ENCODE peak calls at places on chromosomes 12 and 14, in eight cellular contexts. One of them, this sample, is unnamed.

GRCh38 chr12:42631507-42631906 is 42.0 kb upstream of the PRICKLE1 start:
- DNase-seq in Calu3: no peak
- DNase-seq in GM12865: no peak
- DNase-seq in endothelial cell of umbilical vein: no peak
- DNase-seq in GM10248: no peak
- DNase-seq in upper lobe of right lung: no peak
- DNase-seq in glutamatergic neuron: no peak
- DNase-seq in neural progenitor cell: no peak
- DNase-seq in this sample: no peak

GRCh38 chr14:58823309-58823708 is 185.5 kb downstream of the DACT1 start:
- DNase-seq in endothelial cell of umbilical vein: no peak
- DNase-seq in neural progenitor cell: no peak
- DNase-seq in Calu3: no peak
- DNase-seq in glutamatergic neuron: no peak
- DNase-seq in GM12865: no peak
- DNase-seq in GM10248: no peak
- DNase-seq in upper lobe of right lung: no peak
- DNase-seq in this sample: no peak

GRCh38 chr14:35383569-35384385 is 20.8 kb downstream of the NFKBIA start:
- DNase-seq in glutamatergic neuron: no peak
- DNase-seq in GM10248: no peak
- DNase-seq in neural progenitor cell: no peak
- DNase-seq in upper lobe of right lung: no peak
- DNase-seq in Calu3: no peak
- DNase-seq in GM12865: no peak
- DNase-seq in endothelial cell of umbilical vein: no peak
- DNase-seq in this sample: no peak

GRCh38 chr14:104138098-104138890 is at the start of gene KIF26A:
- DNase-seq in neural progenitor cell: peak; percentile 90
- DNase-seq in endothelial cell of umbilical vein: peak; percentile 57
- DNase-seq in glutamatergic neuron: peak; percentile 66
- DNase-seq in Calu3: no peak
- DNase-seq in upper lobe of right lung: peak; percentile 69
- DNase-seq in GM12865: no peak
- DNase-seq in GM10248: no peak
- DNase-seq in this sample: no peak

GRCh38 chr12:28855761-28856160 is 293.3 kb upstream of the FAR2 start:
- DNase-seq in GM10248: no peak
- DNase-seq in GM12865: no peak
- DNase-seq in endothelial cell of umbilical vein: no peak
- DNase-seq in neural progenitor cell: no peak
- DNase-seq in glutamatergic neuron: no peak
- DNase-seq in Calu3: no peak
- DNase-seq in upper lobe of right lung: no peak
- DNase-seq in this sample: no peak

GRCh38 chr12:87952850-87953249 is 76.4 kb downstream of the C12orf50 start:
- DNase-seq in neural progenitor cell: peak; percentile 46
- DNase-seq in endothelial cell of umbilical vein: no peak
- DNase-seq in glutamatergic neuron: no peak
- DNase-seq in Calu3: no peak
- DNase-seq in GM12865: no peak
- DNase-seq in upper lobe of right lung: no peak
- DNase-seq in GM10248: no peak
- DNase-seq in this sample: no peak

GRCh38 chr14:53885241-53885640 is 71.4 kb downstream of the BMP4 start:
- DNase-seq in neural progenitor cell: no peak
- DNase-seq in glutamatergic neuron: no peak
- DNase-seq in Calu3: no peak
- DNase-seq in upper lobe of right lung: no peak
- DNase-seq in GM10248: no peak
- DNase-seq in GM12865: no peak
- DNase-seq in endothelial cell of umbilical vein: peak; percentile 89
- DNase-seq in this sample: no peak

GRCh38 chr14:68619805-68620574 is 172.9 kb downstream of the ZFP36L1 start:
- DNase-seq in Calu3: no peak
- DNase-seq in GM10248: no peak
- DNase-seq in endothelial cell of umbilical vein: no peak
- DNase-seq in glutamatergic neuron: no peak
- DNase-seq in neural progenitor cell: no peak
- DNase-seq in GM12865: no peak
- DNase-seq in upper lobe of right lung: no peak
- DNase-seq in this sample: peak; percentile 58

GRCh38 chr12:91877022-91877421 is 268.6 kb downstream of the BTG1 start:
- DNase-seq in GM12865: peak; percentile 59
- DNase-seq in upper lobe of right lung: peak; percentile 65
- DNase-seq in neural progenitor cell: peak; percentile 9
- DNase-seq in GM10248: peak; percentile 10
- DNase-seq in endothelial cell of umbilical vein: peak; percentile 87
- DNase-seq in glutamatergic neuron: peak; percentile 19
- DNase-seq in Calu3: peak; percentile 10
- DNase-seq in this sample: no peak

DNA sequence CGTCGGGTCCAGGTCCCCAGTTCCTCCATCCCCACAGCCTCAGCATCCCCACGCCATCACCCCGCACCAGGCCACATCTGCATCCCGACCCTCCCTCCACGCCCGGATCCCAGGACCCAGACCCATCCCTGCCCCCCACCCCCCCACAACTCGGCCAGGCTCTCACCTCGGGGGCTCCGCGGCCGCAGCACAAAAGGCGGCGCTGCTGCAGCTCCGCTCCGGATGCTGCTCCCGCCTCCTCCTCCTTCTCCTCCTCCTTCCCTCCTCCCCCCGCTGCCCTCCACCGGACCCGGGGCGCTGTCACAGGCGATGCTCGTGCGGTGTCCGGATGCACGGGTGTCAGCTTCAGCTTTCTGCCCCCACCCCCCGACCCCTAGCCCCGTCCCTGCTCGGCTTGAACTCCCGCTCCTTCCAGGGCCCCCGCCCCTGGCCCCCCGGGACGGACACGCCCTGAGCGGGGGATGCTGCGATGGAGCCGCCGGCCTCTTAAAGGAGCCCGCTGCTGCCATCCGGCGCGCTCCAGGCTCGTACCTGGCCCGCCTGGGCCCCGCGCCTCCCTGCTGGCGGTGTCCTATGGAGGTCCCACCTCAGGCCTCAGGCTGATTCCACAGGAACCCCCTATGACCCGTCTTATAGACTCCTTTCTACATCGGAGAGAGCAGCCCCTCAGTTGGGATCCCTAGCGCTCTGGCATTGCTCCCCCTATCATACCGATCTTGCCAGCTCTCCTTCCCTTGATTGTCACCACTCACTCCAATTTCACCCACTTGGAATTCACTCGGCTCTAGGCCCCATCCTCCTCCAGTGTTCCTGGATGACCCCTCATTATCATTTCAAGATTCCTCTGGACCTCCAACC is at the start of gene MAP3K12:
- DNase-seq in neural progenitor cell: peak; percentile 89
- DNase-seq in Calu3: peak; percentile 32
- DNase-seq in GM10248: peak; percentile 58
- DNase-seq in upper lobe of right lung: peak; percentile 83
- DNase-seq in GM12865: peak; percentile 68
- DNase-seq in glutamatergic neuron: peak; percentile 86
- DNase-seq in endothelial cell of umbilical vein: peak; percentile 46
- DNase-seq in this sample: peak; percentile 44
- TF ChIP-seq CTCF in neural progenitor cell: no peak
- TF ChIP-seq CTCF in Calu3: no peak
- TF ChIP-seq CTCF in GM10248: peak; percentile 21
- TF ChIP-seq CTCF in upper lobe of right lung: no peak
- TF ChIP-seq CTCF in GM12865: no peak
- TF ChIP-seq CTCF in glutamatergic neuron: no peak
- TF ChIP-seq CTCF in endothelial cell of umbilical vein: no peak
- TF ChIP-seq CTCF in this sample: no peak

DNA sequence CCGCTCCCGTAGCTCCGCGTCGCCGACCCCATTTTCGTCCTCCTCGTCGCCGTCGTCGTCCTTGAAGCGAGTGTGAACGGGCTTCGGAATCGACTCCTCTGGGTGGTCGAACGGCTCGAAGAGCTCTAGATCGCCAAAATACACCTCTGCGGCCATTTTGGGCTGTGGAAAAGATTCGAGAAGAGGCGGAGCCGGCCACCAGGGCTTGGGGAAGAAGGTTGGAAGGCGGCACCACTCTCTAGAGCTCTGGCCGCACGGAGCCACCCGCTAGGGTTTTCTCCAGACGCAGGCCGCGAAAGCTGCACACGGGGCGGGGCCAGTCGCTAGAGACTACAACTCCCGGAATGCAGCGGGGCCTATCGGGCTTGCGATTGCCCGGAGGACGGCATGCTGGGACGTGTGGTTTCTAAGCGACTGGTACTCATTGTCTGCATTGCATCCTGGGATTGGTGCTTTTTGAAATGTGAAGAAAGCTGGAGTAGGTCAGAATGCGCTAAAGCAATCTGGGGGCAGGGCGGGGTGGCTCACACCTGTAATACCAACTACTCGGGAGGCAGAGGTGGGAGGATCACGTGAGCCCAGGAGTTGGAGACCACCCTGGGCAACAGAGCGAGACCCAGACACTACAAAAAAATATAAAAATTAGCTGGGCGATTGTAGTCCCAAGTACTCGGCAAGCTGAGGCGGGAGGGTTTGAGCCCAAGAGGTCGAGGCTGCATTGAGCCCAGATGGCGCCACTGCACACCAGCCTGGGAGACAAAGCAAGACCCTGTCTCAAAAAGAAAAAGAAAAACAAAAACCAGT is at the start of gene ZCCHC8:
- DNase-seq in neural progenitor cell: peak; percentile 100
- DNase-seq in endothelial cell of umbilical vein: peak; percentile 98
- DNase-seq in glutamatergic neuron: peak; percentile 96
- DNase-seq in upper lobe of right lung: peak; percentile 99
- DNase-seq in GM10248: peak; percentile 94
- DNase-seq in GM12865: peak; percentile 99
- DNase-seq in Calu3: peak; percentile 98
- DNase-seq in this sample: peak; percentile 98
- TF ChIP-seq CTCF in neural progenitor cell: peak; percentile 36
- TF ChIP-seq CTCF in endothelial cell of umbilical vein: no peak
- TF ChIP-seq CTCF in glutamatergic neuron: no peak
- TF ChIP-seq CTCF in upper lobe of right lung: no peak
- TF ChIP-seq CTCF in GM10248: peak; percentile 30
- TF ChIP-seq CTCF in GM12865: no peak
- TF ChIP-seq CTCF in Calu3: no peak
- TF ChIP-seq CTCF in this sample: peak; percentile 23

GRCh38 chr12:2678416-2678815 is 116.4 kb upstream of the FKBP4 start:
- DNase-seq in glutamatergic neuron: no peak
- DNase-seq in endothelial cell of umbilical vein: no peak
- DNase-seq in Calu3: no peak
- DNase-seq in GM12865: no peak
- DNase-seq in neural progenitor cell: no peak
- DNase-seq in GM10248: no peak
- DNase-seq in upper lobe of right lung: no peak
- DNase-seq in this sample: no peak

GRCh38 chr12:2675776-2676175 is 119.0 kb upstream of the FKBP4 start:
- DNase-seq in endothelial cell of umbilical vein: no peak
- DNase-seq in neural progenitor cell: no peak
- DNase-seq in Calu3: no peak
- DNase-seq in upper lobe of right lung: no peak
- DNase-seq in glutamatergic neuron: no peak
- DNase-seq in GM12865: no peak
- DNase-seq in GM10248: no peak
- DNase-seq in this sample: no peak

GRCh38 chr12:2677142-2677880 is 117.5 kb upstream of the FKBP4 start:
- DNase-seq in glutamatergic neuron: no peak
- DNase-seq in GM10248: no peak
- DNase-seq in GM12865: no peak
- DNase-seq in neural progenitor cell: no peak
- DNase-seq in Calu3: no peak
- DNase-seq in upper lobe of right lung: no peak
- DNase-seq in endothelial cell of umbilical vein: no peak
- DNase-seq in this sample: no peak

GRCh38 chr12:2672863-2673262 is 121.9 kb upstream of the FKBP4 start:
- DNase-seq in neural progenitor cell: no peak
- DNase-seq in GM10248: no peak
- DNase-seq in GM12865: no peak
- DNase-seq in endothelial cell of umbilical vein: no peak
- DNase-seq in upper lobe of right lung: no peak
- DNase-seq in Calu3: no peak
- DNase-seq in glutamatergic neuron: no peak
- DNase-seq in this sample: no peak

DNA sequence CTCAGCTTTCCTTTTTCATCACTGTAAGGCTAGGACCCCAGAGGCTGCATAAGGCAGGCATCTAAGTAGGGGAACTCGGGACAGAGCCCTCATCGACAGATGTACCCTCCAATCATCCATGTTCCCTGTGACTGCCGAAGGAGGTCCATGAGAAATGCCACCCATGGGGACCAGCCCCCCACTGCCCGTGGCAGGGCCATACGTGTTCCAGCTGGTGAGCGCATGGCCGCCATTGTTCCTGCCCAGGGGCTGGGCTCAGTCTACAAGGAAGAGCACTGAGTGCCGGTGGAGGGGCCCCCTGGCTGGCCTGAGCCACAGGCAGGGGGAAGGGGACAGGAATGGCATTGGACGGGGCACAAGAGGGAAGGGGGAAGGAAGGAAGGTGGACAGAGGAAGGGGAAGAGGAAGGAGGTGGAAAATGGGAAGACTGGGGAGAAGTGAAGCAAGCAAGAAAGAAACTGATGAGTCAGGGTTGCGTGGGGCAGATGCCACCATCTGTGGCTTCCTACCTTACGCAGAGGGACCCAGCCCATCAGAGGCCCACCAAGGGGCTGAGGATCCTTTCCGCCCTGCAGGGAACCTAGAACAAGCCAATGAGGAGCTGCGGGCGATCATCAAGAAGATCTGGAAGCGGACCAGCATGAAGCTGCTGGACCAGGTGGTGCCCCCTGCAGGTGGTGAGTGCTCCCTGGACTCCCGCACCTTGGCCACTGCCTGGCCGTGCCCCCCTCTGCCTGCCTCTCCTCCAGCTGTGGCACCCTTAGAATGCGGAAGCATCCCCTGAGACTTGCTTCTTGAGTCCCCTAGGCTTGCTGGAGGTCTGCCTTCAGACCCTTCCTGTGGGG is 120.6 kb upstream of the FKBP4 start:
- DNase-seq in neural progenitor cell: peak; percentile 23
- DNase-seq in upper lobe of right lung: no peak
- DNase-seq in GM12865: no peak
- DNase-seq in Calu3: no peak
- DNase-seq in endothelial cell of umbilical vein: no peak
- DNase-seq in glutamatergic neuron: no peak
- DNase-seq in GM10248: no peak
- DNase-seq in this sample: no peak
- TF ChIP-seq CTCF in neural progenitor cell: peak; percentile 35
- TF ChIP-seq CTCF in upper lobe of right lung: no peak
- TF ChIP-seq CTCF in GM12865: no peak
- TF ChIP-seq CTCF in Calu3: no peak
- TF ChIP-seq CTCF in endothelial cell of umbilical vein: peak; percentile 29
- TF ChIP-seq CTCF in glutamatergic neuron: no peak
- TF ChIP-seq CTCF in GM10248: no peak
- TF ChIP-seq CTCF in this sample: peak; percentile 56

DNA sequence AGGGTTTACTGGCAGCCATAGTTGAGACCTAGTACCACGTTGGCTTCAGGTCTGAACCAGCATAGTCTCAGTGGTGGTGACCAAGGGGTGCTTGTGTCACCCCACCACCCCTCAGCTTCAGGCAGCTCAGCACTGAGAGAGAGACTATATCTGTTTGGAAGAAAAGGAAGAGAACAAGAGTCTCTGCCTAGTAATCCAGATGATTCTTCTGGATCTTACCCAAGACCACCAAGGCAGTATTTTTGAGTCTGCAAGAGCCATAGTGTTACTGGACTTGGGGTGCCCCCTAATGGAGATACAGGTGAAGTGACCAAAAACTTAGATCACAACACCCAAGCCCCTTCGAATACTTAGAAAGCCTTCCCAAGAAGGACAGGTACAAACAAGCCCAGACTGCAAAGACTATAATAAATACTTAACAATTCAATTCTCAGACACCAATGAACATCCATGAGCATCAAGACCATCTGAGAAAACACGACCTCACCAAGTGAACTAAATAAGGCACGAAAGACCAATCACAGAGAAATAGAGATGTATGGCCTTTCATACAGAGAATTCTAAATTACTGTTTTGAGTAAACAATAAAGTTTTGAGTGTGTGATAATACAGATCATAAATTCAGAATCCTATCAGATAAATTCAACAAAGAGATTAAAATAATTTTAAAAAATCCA is 107.0 kb downstream of the HELB start:
- DNase-seq in Calu3: peak; percentile 53
- DNase-seq in endothelial cell of umbilical vein: peak; percentile 69
- DNase-seq in GM10248: peak; percentile 20
- DNase-seq in glutamatergic neuron: no peak
- DNase-seq in GM12865: peak; percentile 66
- DNase-seq in upper lobe of right lung: no peak
- DNase-seq in neural progenitor cell: peak; percentile 68
- DNase-seq in this sample: peak; percentile 42
- TF ChIP-seq CTCF in Calu3: peak; percentile 81
- TF ChIP-seq CTCF in endothelial cell of umbilical vein: peak; percentile 70
- TF ChIP-seq CTCF in GM10248: peak; percentile 34
- TF ChIP-seq CTCF in glutamatergic neuron: peak; percentile 72
- TF ChIP-seq CTCF in GM12865: peak; percentile 70
- TF ChIP-seq CTCF in upper lobe of right lung: peak; percentile 70
- TF ChIP-seq CTCF in neural progenitor cell: peak; percentile 69
- TF ChIP-seq CTCF in this sample: peak; percentile 91